ENCODE peak calls at places on chromosomes 11 and 22, in five cellular contexts. Q is GM12878, T is HCT116, E is H1, H is K562. M is an unnamed sample.

GRCh38 chr11:33670250-33671011 is 30.2 kb downstream of the C11orf91 start:
- DNase-seq in T (no peak), Q (no peak), E (no peak), H (no peak), M (no peak)

GRCh38 chr11:111782109-111782784 is 16.1 kb upstream of the PPP2R1B start:
- DNase-seq in H (no peak), T (no peak), E (no peak), Q (no peak), M (no peak)

GRCh38 chr11:113161671-113162589 is 152.5 kb upstream of the TTC12 start:
- DNase-seq in E (no peak), Q (no peak), H (no peak), T (no peak), M (no peak)

GRCh38 chr11:70876685-70877084 is 375.7 kb downstream of the SHANK2 start:
- DNase-seq in Q (no peak), E (no peak), T (no peak), H (no peak), M (no peak)

GRCh38 chr11:952406-953385 is 27.0 kb downstream of the AP2A2 start:
- DNase-seq in Q (no peak), E (no peak), H (no peak), T (no peak), M (no peak)

GRCh38 chr11:111605681-111606080 is 3.4 kb downstream of the SIK2 start:
- DNase-seq in Q (no peak), E (no peak), T (no peak), H (no peak), M (no peak)

GRCh38 chr22:41746563-41747400 is 47.5 kb downstream of the MEI1 start:
- DNase-seq in E (peak), Q (peak), H (peak), T (peak), M (peak)

GRCh38 chr11:106456651-106457050 is 379.2 kb downstream of the AASDHPPT start:
- DNase-seq in E (no peak), T (no peak), H (no peak), Q (no peak), M (no peak)

GRCh38 chr22:19271856-19272535 is 19.5 kb downstream of the CLTCL1 start:
- DNase-seq in E (no peak), Q (no peak), H (no peak), T (no peak), M (peak)

GRCh38 chr11:56160217-56160616 is at the start of gene OR8K5:
- DNase-seq in Q (no peak), H (no peak), T (no peak), E (no peak), M (no peak)

GRCh38 chr22:21980547-21980946 is 2.0 kb downstream of the TOP3B start:
- DNase-seq in T (no peak), H (no peak), E (no peak), Q (no peak), M (no peak)

GRCh38 chr11:61881397-61881796 is 9.9 kb downstream of the FADS3 start:
- DNase-seq in T (no peak), H (no peak), E (no peak), Q (no peak), M (no peak)

GRCh38 chr11:125368757-125369156 is 127.3 kb downstream of the FEZ1 start:
- DNase-seq in Q (no peak), H (no peak), T (no peak), E (no peak), M (no peak)

GRCh38 chr11:76076749-76077148 is 129.6 kb downstream of the WNT11 start:
- DNase-seq in T (no peak), E (no peak), H (no peak), Q (no peak), M (no peak)

GRCh38 chr11:71329165-71329510 is 76.8 kb upstream of the SHANK2 start:
- DNase-seq in T (no peak), H (no peak), E (no peak), Q (no peak), M (no peak)

GRCh38 chr11:19234428-19234827 is 6.3 kb downstream of the E2F8 start:
- DNase-seq in Q (no peak), H (no peak), E (no peak), T (no peak), M (no peak)

GRCh38 chr11:126352934-126353801 is 2.3 kb upstream of the ST3GAL4 start:
- DNase-seq in T (no peak), H (peak), E (no peak), Q (peak), M (no peak)

GRCh38 chr22:24926428-24926725 is 20.1 kb downstream of the LHFPL7 start:
- DNase-seq in T (no peak), E (no peak), H (no peak), Q (no peak), M (no peak)

GRCh38 chr11:95269402-95269801 is 38.4 kb upstream of the SESN3 start:
- DNase-seq in E (no peak), Q (no peak), T (no peak), H (no peak), M (no peak)

GRCh38 chr11:117641008-117641915 is 155.8 kb downstream of the DSCAML1 start:
- DNase-seq in T (no peak), Q (no peak), H (no peak), E (no peak), M (no peak)

GRCh38 chr11:33893711-33894401 is 2.0 kb upstream of the LMO2 start:
- DNase-seq in T (no peak), E (no peak), H (peak), Q (peak), M (no peak)

GRCh38 chr11:22433066-22433450 is 94.9 kb downstream of the SLC17A6 start:
- DNase-seq in Q (no peak), T (no peak), H (no peak), E (no peak), M (no peak)

GRCh38 chr22:46934746-46935491 is 172.5 kb downstream of the TBC1D22A start:
- DNase-seq in H (peak), E (no peak), T (peak), Q (peak), M (no peak)

GRCh38 chr11:102989379-102990047 is 34.0 kb upstream of the MMP13 start:
- DNase-seq in T (no peak), H (no peak), Q (no peak), E (no peak), M (no peak)
- TF ChIP-seq JUND in T (no peak), H (no peak), Q (no peak), E (no peak), M (no peak)

DNA sequence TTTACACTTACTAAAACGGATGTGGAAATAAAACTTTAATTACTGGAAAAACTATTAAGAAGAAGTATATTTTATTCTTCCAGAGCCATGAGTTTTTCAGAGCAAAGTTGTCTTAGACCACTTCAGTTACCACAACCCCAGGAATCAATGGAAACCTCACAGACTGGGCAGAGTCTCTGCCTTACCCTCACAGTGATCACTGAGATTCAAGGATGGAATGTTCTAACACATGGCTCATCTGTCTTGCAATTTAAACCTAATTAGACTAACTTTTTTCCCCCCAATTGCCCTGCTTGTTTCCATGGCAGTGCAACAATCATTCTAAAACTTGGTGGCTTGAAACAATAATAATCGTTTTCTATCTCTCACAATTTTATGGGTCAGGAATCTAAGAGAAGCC is 121.0 kb upstream of the SLC5A12 start:
- DNase-seq in T (no peak), H (no peak), Q (no peak), E (no peak), M (no peak)
- TF ChIP-seq JUND in T (no peak), H (no peak), Q (no peak), E (no peak), M (no peak)

DNA sequence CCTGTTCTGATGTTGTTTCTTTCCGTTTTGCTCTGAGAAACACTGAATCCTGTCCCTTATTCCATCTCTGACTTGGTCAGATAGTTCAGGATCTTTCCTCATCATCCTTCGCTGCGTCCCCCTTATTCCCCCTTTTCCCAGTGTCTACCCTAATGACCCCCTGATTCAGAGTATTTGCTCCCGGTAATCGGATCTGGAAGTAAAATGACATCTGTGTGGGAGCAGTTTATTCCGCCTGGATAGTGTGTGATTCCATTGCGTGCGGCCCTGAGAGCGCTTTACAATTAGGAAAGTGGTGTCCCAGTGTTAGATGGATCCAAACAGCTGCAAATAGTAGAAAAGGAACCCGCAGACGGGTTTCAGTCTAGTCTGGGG is 606 bp downstream of the DRG1 start:
- DNase-seq in H (no peak), E (no peak), Q (no peak), T (no peak), M (no peak)
- TF ChIP-seq JUND in H (no peak), E (no peak), Q (no peak), T (no peak), M (no peak)

GRCh38 chr22:23655891-23656475 is 23.9 kb upstream of the DRICH1 start:
- DNase-seq in Q (no peak), H (no peak), T (no peak), E (no peak), M (no peak)

GRCh38 chr22:23652711-23653110 is 20.6 kb upstream of the DRICH1 start:
- DNase-seq in H (no peak), E (no peak), Q (no peak), T (no peak), M (no peak)

GRCh38 chr22:23652286-23652685 is 20.2 kb upstream of the DRICH1 start:
- DNase-seq in Q (no peak), T (no peak), H (no peak), E (no peak), M (no peak)

GRCh38 chr22:23657712-23658111 is 25.6 kb upstream of the DRICH1 start:
- DNase-seq in H (no peak), Q (no peak), T (no peak), E (no peak), M (no peak)
- TF ChIP-seq JUND in H (no peak), Q (no peak), T (no peak), E (no peak), M (no peak)

DNA sequence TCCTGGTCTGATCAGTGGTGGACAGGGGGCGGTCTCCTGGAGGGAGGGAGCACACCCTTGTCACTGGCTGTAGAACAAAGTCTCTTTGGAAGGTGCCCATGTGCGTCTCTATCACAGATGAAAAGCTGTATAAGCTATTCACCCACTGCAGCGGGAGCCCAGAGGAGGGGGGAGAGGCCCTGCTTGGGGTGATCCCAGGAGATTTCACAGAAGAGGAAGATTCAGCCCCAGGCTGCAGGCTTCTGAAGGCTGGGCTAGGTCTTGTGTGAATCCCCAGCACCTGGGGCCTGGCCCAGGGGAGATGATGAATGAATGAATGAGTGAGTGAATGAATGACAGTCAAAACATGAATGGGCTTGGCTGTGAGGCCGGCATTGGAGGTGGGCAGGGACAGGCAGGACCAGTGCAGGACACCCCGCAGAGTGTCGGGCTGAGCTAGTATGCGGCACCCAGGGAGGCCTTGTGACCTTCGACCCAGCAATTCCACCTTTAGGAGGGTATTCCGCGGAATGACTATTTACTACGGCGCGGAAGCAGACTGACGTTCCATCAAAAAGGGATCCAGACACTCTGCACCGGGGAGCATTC is 142.5 kb downstream of the CACNA1I start:
- DNase-seq in Q (no peak), E (no peak), T (no peak), H (no peak), M (no peak)
- TF ChIP-seq JUND in Q (no peak), E (no peak), T (no peak), H (no peak), M (no peak)

M was measured in T47D.